ENCODE peak calls at places on chromosomes 4 and X, in seven cellular contexts. B is right lobe of liver; A is astrocyte of the spinal cord; N is adrenal gland; G is fibroblast of the aortic adventitia; M is CD4-positive, alpha-beta memory T cell; K is activated CD4-positive, alpha-beta T cell treated with anti-CD3 and anti-CD28 coated beads, Interleukin-2, amount 10 ng/mL, durations not matched to agents 7 days and 5 days. S is an unnamed sample.

GRCh38 chr4:114601304-114602052 is 2.9 kb downstream of the UGT8 start:
- DNase-seq in B (no peak), A (no peak), N (no peak), G (no peak), M (no peak), K (no peak), S (peak; percentile 53)

GRCh38 chrX:102154900-102155805 is 624 bp downstream of the BEX5 start:
- DNase-seq in B (no peak), A (no peak), N (no peak), G (no peak), M (peak; percentile 34), K (peak; percentile 8), S (no peak)

GRCh38 chr4:100208459-100208858 is 18.2 kb upstream of the DDIT4L start:
- DNase-seq in B (no peak), A (no peak), N (no peak), G (peak; percentile 9), M (no peak), K (no peak), S (no peak)

GRCh38 chr4:18722748-18723191 is 701.2 kb upstream of the LCORL start:
- DNase-seq in B (no peak), A (no peak), N (no peak), G (no peak), M (no peak), K (no peak), S (no peak)

GRCh38 chr4:186728631-186729271 is 5.1 kb upstream of the FAT1 start:
- DNase-seq in B (no peak), A (peak; percentile 43), N (no peak), G (no peak), M (no peak), K (no peak), S (no peak)

GRCh38 chrX:151776936-151777335 is 42.4 kb downstream of the CNGA2 start:
- DNase-seq in B (no peak), A (no peak), N (no peak), G (no peak), M (no peak), K (no peak), S (no peak)

GRCh38 chrX:102129473-102129872 is 4.0 kb downstream of the TCEAL2 start:
- DNase-seq in B (no peak), A (peak; percentile 10), N (no peak), G (peak; percentile 11), M (no peak), K (no peak), S (no peak)

GRCh38 chr4:108303488-108304177 is 134.9 kb upstream of the LEF1 start:
- DNase-seq in B (no peak), A (peak; percentile 49), N (no peak), G (no peak), M (no peak), K (no peak), S (no peak)

GRCh38 chr4:19880205-19880604 is 371.5 kb upstream of the SLIT2 start:
- DNase-seq in B (no peak), A (no peak), N (no peak), G (peak; percentile 2), M (no peak), K (no peak), S (no peak)

GRCh38 chr4:107220976-107221375 is 184.9 kb upstream of the DKK2 start:
- DNase-seq in B (no peak), A (no peak), N (no peak), G (no peak), M (no peak), K (no peak), S (no peak)

GRCh38 chr4:104015680-104016079 is 295.9 kb upstream of the TACR3 start:
- DNase-seq in B (no peak), A (peak; percentile 8), N (no peak), G (no peak), M (no peak), K (no peak), S (no peak)

GRCh38 chr4:55475394-55476243 is 71.1 kb downstream of the CLOCK start:
- DNase-seq in B (no peak), A (peak; percentile 78), N (no peak), G (peak; percentile 80), M (no peak), K (peak; percentile 13), S (no peak)

GRCh38 chrX:72396117-72396516 is 90.4 kb upstream of the CITED1 start:
- DNase-seq in B (no peak), A (no peak), N (no peak), G (no peak), M (no peak), K (no peak), S (no peak)

GRCh38 chr4:38601244-38601915 is 62.6 kb upstream of the KLF3 start:
- DNase-seq in B (no peak), A (peak; percentile 50), N (no peak), G (peak; percentile 49), M (no peak), K (no peak), S (no peak)

GRCh38 chr4:141534985-141535384 is 101.4 kb upstream of the IL15 start:
- DNase-seq in B (no peak), A (no peak), N (no peak), G (no peak), M (no peak), K (no peak), S (no peak)